ENCODE peak calls at places on chromosomes 3 and 15, in seven cellular contexts. P is lower lobe of right lung; M is CD4-positive, CD25-positive, alpha-beta regulatory T cell; H is thoracic aorta; V is upper lobe of right lung; Z is WERI-Rb-1; E is colonic mucosa. T is an unnamed sample.

GRCh38 chr15:78322243-78322642 is 17.9 kb upstream of the CRABP1 start:
- DNase-seq in Z (no peak), H (no peak), V (peak; percentile 54), P (peak; percentile 40), E (no peak), M (no peak), T (no peak)

GRCh38 chr15:76429661-76430060 is 93.1 kb downstream of the ISL2 start:
- DNase-seq in E (no peak), V (no peak), P (no peak), H (no peak), Z (no peak), M (no peak), T (no peak)

GRCh38 chr15:57227899-57228298 is 148.4 kb upstream of the CGNL1 start:
- DNase-seq in M (no peak), P (no peak), H (no peak), E (no peak), V (no peak), Z (no peak), T (no peak)

GRCh38 chr3:183762304-183762703 is 63.1 kb downstream of the MAP6D1 start:
- DNase-seq in Z (no peak), H (no peak), V (no peak), P (no peak), M (no peak), E (no peak), T (no peak)

GRCh38 chr15:48052871-48053383 is 67.9 kb upstream of the SLC24A5 start:
- DNase-seq in E (no peak), V (no peak), P (no peak), Z (peak; percentile 28), M (no peak), H (no peak), T (no peak)

GRCh38 chr15:83010709-83011270 is 649 bp downstream of the C15orf40 start:
- DNase-seq in E (peak; percentile 82), Z (peak; percentile 86), V (peak; percentile 87), P (peak; percentile 80), H (peak; percentile 44), M (peak; percentile 89), T (peak; percentile 66)

GRCh38 chr15:38147246-38147645 is 105.4 kb upstream of the SPRED1 start:
- DNase-seq in E (no peak), M (no peak), V (no peak), H (no peak), P (no peak), Z (no peak), T (no peak)

GRCh38 chr3:177781686-177782161 is 584.4 kb upstream of the TBL1XR1 start:
- DNase-seq in H (no peak), P (peak; percentile 43), E (no peak), M (no peak), Z (no peak), V (no peak), T (no peak)

GRCh38 chr15:71790081-71790480 is 20.3 kb upstream of the NR2E3 start:
- DNase-seq in E (peak; percentile 29), V (peak; percentile 45), M (no peak), Z (no peak), H (no peak), P (no peak), T (no peak)

GRCh38 chr15:63601727-63602185 is 4.6 kb downstream of the FBXL22 start:
- DNase-seq in V (no peak), H (no peak), M (no peak), P (no peak), E (peak; percentile 80), Z (no peak), T (no peak)

GRCh38 chr3:42996633-42997075 is 17.5 kb downstream of the GASK1A start:
- DNase-seq in E (no peak), H (peak; percentile 19), Z (no peak), V (no peak), P (no peak), M (no peak), T (no peak)

GRCh38 chr3:144058713-144059112 is 87.1 kb downstream of the DIPK2A start:
- DNase-seq in Z (no peak), V (no peak), P (no peak), H (no peak), M (no peak), E (no peak), T (no peak)

GRCh38 chr3:138752886-138753285 is 81.8 kb downstream of the PIK3CB start:
- DNase-seq in M (no peak), P (no peak), Z (no peak), H (no peak), E (no peak), V (no peak), T (no peak)

GRCh38 chr3:125137432-125138033 is 75.0 kb downstream of the SLC12A8 start:
- DNase-seq in Z (no peak), M (no peak), E (no peak), V (no peak), P (no peak), H (no peak), T (no peak)

GRCh38 chr3:122975163-122975923 is 52.2 kb downstream of the SEMA5B start:
- DNase-seq in H (no peak), M (peak; percentile 57), V (no peak), Z (peak; percentile 72), P (no peak), E (no peak), T (no peak)

GRCh38 chr3:168467085-168467714 is 371.5 kb upstream of the GOLIM4 start:
- DNase-seq in H (no peak), V (no peak), Z (peak; percentile 39), M (no peak), E (peak; percentile 18), P (no peak), T (no peak)

GRCh38 chr15:75659141-75659771 is 11.5 kb downstream of the SNX33 start:
- DNase-seq in Z (no peak), E (no peak), M (no peak), H (no peak), P (no peak), V (no peak), T (no peak)

GRCh38 chr15:65062726-65063125 is 5.1 kb downstream of the RASL12 start:
- DNase-seq in E (no peak), Z (no peak), M (no peak), H (no peak), P (no peak), V (no peak), T (no peak)

GRCh38 chr3:115092220-115092791 is 54.8 kb downstream of the ZBTB20 start:
- DNase-seq in E (peak; percentile 52), V (peak; percentile 67), P (peak; percentile 52), Z (peak; percentile 73), M (peak; percentile 57), H (no peak), T (peak; percentile 47)

GRCh38 chr3:80688814-80689213 is 921.0 kb upstream of the ROBO1 start:
- DNase-seq in H (no peak), Z (no peak), V (no peak), P (no peak), E (no peak), M (no peak), T (no peak)

GRCh38 chr15:94972314-94972713 is 741.0 kb downstream of the MCTP2 start:
- DNase-seq in M (no peak), P (no peak), H (no peak), E (no peak), V (no peak), Z (no peak), T (no peak)

GRCh38 chr15:64858136-64858535 is 16.4 kb downstream of the PLEKHO2 start:
- DNase-seq in H (no peak), M (no peak), E (no peak), P (no peak), V (no peak), Z (no peak), T (no peak)

GRCh38 chr15:64536244-64536836 is 76.0 kb downstream of the ZNF609 start:
- DNase-seq in Z (no peak), M (peak; percentile 6), H (no peak), V (no peak), E (peak; percentile 22), P (no peak), T (no peak)

GRCh38 chr15:42102646-42103235 is 8.4 kb upstream of the PLA2G4D start:
- DNase-seq in H (no peak), P (no peak), E (peak; percentile 17), V (peak; percentile 64), M (no peak), Z (no peak), T (no peak)

GRCh38 chr15:62524848-62525247 is 359.8 kb upstream of the C2CD4B start:
- DNase-seq in P (no peak), H (no peak), Z (no peak), E (no peak), M (no peak), V (no peak), T (no peak)

GRCh38 chr3:158470944-158471638 is 99.9 kb upstream of the MLF1 start:
- DNase-seq in H (no peak), E (no peak), P (no peak), Z (no peak), V (no peak), M (no peak), T (no peak)

GRCh38 chr3:141553055-141553454 is 66.2 kb downstream of the RASA2 start:
- DNase-seq in M (peak; percentile 75), H (no peak), V (no peak), Z (no peak), E (no peak), P (no peak), T (peak; percentile 78)

GRCh38 chr15:96342611-96343528 is 12.4 kb downstream of the NR2F2 start:
- DNase-seq in P (no peak), V (no peak), Z (no peak), E (peak; percentile 22), H (no peak), M (no peak), T (no peak)
- H3K4me3 ChIP-seq in P (peak overlapping the region; percentile 71), V (peak overlapping the region; percentile 56), Z (no peak overlapping the region), E (no peak overlapping the region), H (peak overlapping the region; percentile 74), M (no peak overlapping the region), T (no peak overlapping the region)

GRCh38 chr15:25239471-25240345 is 199.1 kb downstream of the UBE3A start:
- DNase-seq in M (no peak), Z (no peak), P (peak; percentile 32), V (peak; percentile 42), E (no peak), H (no peak), T (no peak)
- H3K9me3 ChIP-seq in M (no peaks in the 10 kb centered on the region), Z (peaks cover 11% of the 10 kb centered on the region), P (no peaks in the 10 kb centered on the region), V (no peaks in the 10 kb centered on the region), E (no peaks in the 10 kb centered on the region), H (no peaks in the 10 kb centered on the region), T (peaks cover 30% of the 10 kb centered on the region)

GRCh38 chr15:91946075-91946474 is 92.6 kb downstream of the SLCO3A1 start:
- DNase-seq in Z (no peak), E (no peak), V (no peak), H (no peak), P (no peak), M (no peak), T (no peak)
- H3K36me3 ChIP-seq in Z (no peaks in the 10 kb centered on the region), E (no peaks in the 10 kb centered on the region), V (no peaks in the 10 kb centered on the region), H (no peaks in the 10 kb centered on the region), P (no peaks in the 10 kb centered on the region), M (no peaks in the 10 kb centered on the region), T (no peaks in the 10 kb centered on the region)

GRCh38 chr3:31908391-31909097 is 72.5 kb downstream of the OSBPL10 start:
- DNase-seq in V (no peak), P (no peak), H (no peak), M (no peak), E (no peak), Z (no peak), T (no peak)
- H3K4me3 ChIP-seq in V (no peak overlapping the region), P (no peak overlapping the region), H (no peak overlapping the region), M (no peak overlapping the region), E (no peak overlapping the region), Z (no peak overlapping the region), T (no peak overlapping the region)

DNA sequence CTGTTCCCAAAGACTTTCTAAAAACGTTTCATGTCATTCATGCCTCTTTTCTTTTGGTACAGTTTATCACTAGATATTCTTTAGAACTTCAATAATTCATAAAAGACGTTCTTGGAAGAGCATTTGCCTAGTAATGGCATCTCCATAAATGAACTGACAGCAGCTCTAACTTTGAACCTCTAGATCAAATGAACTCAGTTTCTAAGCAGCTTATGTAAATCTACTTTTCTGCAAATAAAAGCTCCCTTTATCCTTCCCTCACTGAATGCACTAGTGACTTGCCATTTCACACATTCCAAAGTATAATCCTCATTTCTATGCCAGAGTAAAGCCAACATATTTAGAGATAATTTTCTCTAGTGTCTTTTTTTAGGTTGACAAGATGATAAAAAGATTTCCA is 85.2 kb downstream of the ZMAT3 start:
- DNase-seq in E (no peak), V (no peak), Z (no peak), M (no peak), H (no peak), P (no peak), T (no peak)
- H3K9me3 ChIP-seq in E (peaks cover 11% of the 10 kb centered on the region), V (peaks cover 8% of the 10 kb centered on the region), Z (peaks cover 24% of the 10 kb centered on the region), M (peaks cover 29% of the 10 kb centered on the region), H (peaks cover 27% of the 10 kb centered on the region), P (peaks cover 39% of the 10 kb centered on the region), T (peaks cover 6% of the 10 kb centered on the region)